ENCODE peak calls at places on chromosome X, in four cellular contexts. Q is ovary, F is heart right ventricle, H is endodermal cell. D is an unnamed sample.

GRCh38 chrX:96837808-96838207 is 45.9 kb upstream of the RPA4 start:
- DNase-seq in H (no peak), F (no peak), Q (no peak), D (no peak)

GRCh38 chrX:76454456-76454927 is 27.0 kb downstream of the MAGEE1 start:
- DNase-seq in H (peak), Q (no peak), F (no peak), D (peak)

GRCh38 chrX:49072712-49073095 is 1.1 kb downstream of the PRAF2 start:
- DNase-seq in H (no peak), F (no peak), Q (no peak), D (no peak)

GRCh38 chrX:119698835-119699234 is 5.9 kb upstream of the SEPTIN6 start:
- DNase-seq in F (no peak), H (peak), Q (no peak), D (no peak)

GRCh38 chrX:102930990-102931756 is 5.9 kb upstream of the RAB40AL start:
- DNase-seq in H (no peak), Q (no peak), F (no peak), D (no peak)

GRCh38 chrX:37753384-37753783 is 26.5 kb upstream of the CYBB start:
- DNase-seq in F (no peak), Q (no peak), H (no peak), D (no peak)

GRCh38 chrX:114959729-114960128 is 57.7 kb downstream of the IL13RA2 start:
- DNase-seq in Q (no peak), F (no peak), H (no peak), D (no peak)

GRCh38 chrX:139803224-139803623 is 95.3 kb upstream of the MCF2 start:
- DNase-seq in F (no peak), H (no peak), Q (no peak), D (no peak)

GRCh38 chrX:118286066-118286758 is 59.7 kb upstream of the WDR44 start:
- DNase-seq in H (no peak), F (no peak), Q (no peak), D (no peak)

GRCh38 chrX:103215768-103216085 is 819 bp downstream of the BEX4 start:
- DNase-seq in F (no peak), H (peak), Q (no peak), D (no peak)

GRCh38 chrX:130647468-130647867 is 245.7 kb downstream of the RBMX2 start:
- DNase-seq in H (no peak), F (no peak), Q (no peak), D (no peak)

GRCh38 chrX:57528670-57529255 is 63.0 kb upstream of the ZXDB start:
- DNase-seq in H (peak), F (no peak), Q (no peak), D (no peak)

GRCh38 chrX:115259238-115259875 is 25.5 kb upstream of the LRCH2 start:
- DNase-seq in F (no peak), H (no peak), Q (no peak), D (no peak)

GRCh38 chrX:38799995-38800394 is 1.3 kb upstream of the MID1IP1 start:
- DNase-seq in F (peak), H (no peak), Q (no peak), D (no peak)

GRCh38 chrX:12297353-12297752 is 159.1 kb downstream of the FRMPD4 start:
- DNase-seq in Q (no peak), F (no peak), H (no peak), D (no peak)

GRCh38 chrX:99301990-99302389 is 1108.1 kb downstream of the PCDH19 start:
- DNase-seq in H (no peak), F (no peak), Q (no peak), D (no peak)

GRCh38 chrX:106177106-106177981 is 9.2 kb downstream of the PWWP3B start:
- DNase-seq in Q (peak), F (peak), H (peak), D (no peak)

GRCh38 chrX:14209034-14209433 is 179.3 kb upstream of the GEMIN8 start:
- DNase-seq in F (no peak), Q (no peak), H (no peak), D (no peak)

GRCh38 chrX:88613338-88613737 is 133.7 kb upstream of the CPXCR1 start:
- DNase-seq in F (no peak), Q (no peak), H (peak), D (no peak)

GRCh38 chrX:2829066-2829430 is 318 bp downstream of the GYG2 start:
- DNase-seq in F (no peak), Q (peak), H (peak), D (no peak)

GRCh38 chrX:116357317-116357716 is 79.1 kb upstream of the SLC6A14 start:
- DNase-seq in H (no peak), Q (no peak), F (no peak), D (no peak)

GRCh38 chrX:12672362-12673106 is 118.7 kb upstream of the PRPS2 start:
- DNase-seq in Q (no peak), H (no peak), F (no peak), D (no peak)

GRCh38 chrX:50920132-50920531 is 9.6 kb downstream of the BMP15 start:
- DNase-seq in H (no peak), F (no peak), Q (no peak), D (no peak)

GRCh38 chrX:50814701-50815476 is 895 bp upstream of the SHROOM4 start:
- DNase-seq in H (no peak), Q (peak), F (no peak), D (no peak)

GRCh38 chrX:11125079-11125478 is 13.9 kb downstream of the HCCS start:
- DNase-seq in F (no peak), H (no peak), Q (no peak), D (no peak)

DNA sequence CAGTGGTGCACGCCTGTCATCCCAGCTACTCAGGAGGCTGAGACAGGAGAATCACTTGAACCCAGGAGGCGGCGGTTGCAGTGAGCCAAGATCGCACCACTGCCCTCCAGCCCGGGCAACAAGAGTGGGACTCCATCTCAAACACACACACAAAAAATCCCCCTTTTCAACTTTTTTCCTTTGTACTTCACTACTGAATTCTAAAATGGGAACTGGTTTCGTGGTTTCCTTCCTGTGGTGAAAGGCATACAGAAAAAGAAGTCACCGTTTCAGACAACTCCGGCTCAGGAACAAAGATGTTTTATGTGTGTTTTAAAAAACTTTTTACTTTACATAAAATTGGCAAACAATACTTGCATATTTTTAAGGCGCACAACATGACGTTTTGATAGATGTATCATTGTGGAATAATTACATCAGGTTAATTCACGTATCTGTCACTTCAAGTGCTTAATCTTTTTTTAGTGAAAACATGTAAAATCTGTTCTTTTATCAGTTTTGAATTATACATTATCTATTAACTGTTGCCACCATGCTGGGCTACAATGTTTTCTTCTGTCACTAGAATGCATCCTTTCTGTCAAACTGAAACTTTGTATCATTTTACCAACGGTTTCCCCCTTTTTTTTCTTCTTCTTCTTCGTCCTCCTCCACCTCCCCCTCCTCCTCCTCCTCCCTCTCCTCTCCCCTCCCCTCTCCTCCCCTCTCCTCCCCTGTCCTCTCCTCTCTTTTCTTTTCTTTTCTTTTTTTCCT is 186.0 kb downstream of the CRLF2 start:
- DNase-seq in Q (no peak), H (no peak), F (no peak), D (no peak)
- H3K4me3 ChIP-seq in Q (no peak), H (no peak), F (no peak), D (no peak)

DNA sequence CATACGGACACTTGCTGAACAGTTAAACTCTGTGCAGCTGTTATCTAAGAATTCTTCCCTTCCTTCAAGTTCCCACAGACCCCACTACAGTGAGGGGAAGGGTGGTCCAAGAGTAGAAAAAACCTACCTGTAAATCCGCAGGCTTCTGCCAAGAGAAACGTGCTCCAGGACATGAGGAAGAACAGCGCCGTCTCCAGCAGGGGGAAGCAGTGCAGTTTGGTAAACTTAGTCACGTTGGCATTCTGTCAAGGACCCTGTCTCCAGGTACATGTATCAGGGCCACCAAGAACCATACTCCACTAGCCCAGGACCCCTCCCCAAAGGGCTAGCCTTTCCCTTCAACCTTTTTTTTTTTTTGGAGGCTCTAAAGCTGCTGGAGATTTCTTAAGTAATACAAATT is 79.9 kb downstream of the CHST7 start:
- DNase-seq in H (peak), F (no peak), Q (no peak), D (no peak)
- TF ChIP-seq CTCF in H (peak), F (no peak), Q (no peak), D (peak)

DNA sequence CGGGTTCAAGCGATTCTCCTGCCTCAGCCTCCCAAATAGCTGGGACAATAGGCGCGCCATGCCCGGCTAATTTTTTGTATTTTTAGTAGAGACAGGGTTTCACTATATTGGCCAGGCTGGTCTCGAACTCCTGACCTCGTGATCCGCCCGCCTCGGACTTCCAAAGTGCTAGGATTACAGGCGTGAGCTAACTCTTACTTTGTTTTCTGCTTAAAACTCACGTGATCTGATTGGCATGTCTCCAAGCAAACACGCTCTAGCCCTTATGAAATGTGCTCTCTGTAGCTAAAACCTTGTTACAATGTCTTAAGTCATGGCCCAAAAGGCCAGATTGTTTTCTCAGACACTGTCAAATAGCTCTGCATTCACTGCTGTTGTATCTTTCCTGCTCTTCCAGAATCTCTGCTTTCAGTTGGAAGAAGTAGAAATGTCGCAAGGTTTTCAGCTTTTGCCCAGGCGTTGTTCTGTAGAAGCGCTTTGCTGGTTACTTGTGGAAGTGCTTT is 39.7 kb upstream of the OGT start:
- DNase-seq in F (peak), H (no peak), Q (peak), D (no peak)
- H3K4me3 ChIP-seq in F (peak), H (no peak), Q (peak), D (no peak)

GRCh38 chrX:16665089-16665488 is 15.1 kb downstream of the S100G start:
- DNase-seq in H (no peak), F (no peak), Q (no peak), D (no peak)

GRCh38 chrX:16666541-16666940 is 16.6 kb downstream of the S100G start:
- DNase-seq in F (no peak), Q (no peak), H (peak), D (no peak)

GRCh38 chrX:16671005-16671404 is 21.0 kb downstream of the S100G start:
- DNase-seq in F (no peak), Q (no peak), H (peak), D (no peak)
- TF ChIP-seq CTCF in F (no peak), Q (no peak), H (peak), D (no peak)

GRCh38 chrX:24466025-24466424 is 939 bp downstream of the PDK3 start:
- DNase-seq in F (no peak), Q (no peak), H (peak), D (no peak)
- H3K4me3 ChIP-seq in F (peak), Q (peak), H (peak), D (peak)

GRCh38 chrX:132592880-132593279 is 104.0 kb upstream of the MBNL3 start:
- DNase-seq in Q (no peak), H (peak), F (no peak), D (no peak)
- TF ChIP-seq CTCF in Q (no peak), H (peak), F (peak), D (peak)

GRCh38 chrX:153725832-153726285 is 1.2 kb downstream of the ABCD1 start:
- DNase-seq in H (no peak), Q (peak), F (no peak), D (no peak)
- H3K4me3 ChIP-seq in H (no peak), Q (peak), F (peak), D (no peak)

GRCh38 chrX:24149346-24150050 is at the start of gene ZFX:
- DNase-seq in Q (peak), F (peak), H (peak), D (no peak)
- TF ChIP-seq CTCF in Q (no peak), F (no peak), H (no peak), D (no peak)

DNA sequence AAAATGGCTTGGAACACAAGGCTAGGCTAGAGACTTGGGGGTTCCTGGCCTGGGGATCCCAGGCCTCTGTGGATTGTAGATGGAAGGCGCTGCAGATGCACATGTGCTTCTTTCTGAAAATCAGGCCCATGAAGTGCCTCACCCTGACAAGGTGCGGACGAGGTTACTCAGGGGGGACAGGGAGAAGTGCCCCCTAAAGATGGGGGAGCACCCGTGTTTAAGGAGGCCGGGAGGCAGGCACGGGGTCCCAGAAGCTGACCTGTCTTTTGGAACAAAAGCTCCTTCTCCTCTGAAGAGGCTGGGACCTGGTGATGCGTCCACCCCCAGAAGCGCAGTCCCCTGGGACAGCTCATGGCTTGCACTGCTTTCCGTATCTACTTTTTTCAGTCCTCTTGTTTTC is 2.4 kb downstream of the PDZD4 start:
- DNase-seq in Q (no peak), H (no peak), F (no peak), D (no peak)
- H3K4me3 ChIP-seq in Q (peak), H (peak), F (no peak), D (no peak)

D was measured in GM12864.